ENCODE peak calls at places on chromosomes 1 and 21, in four cellular contexts. K is astrocyte, Z is cardiac muscle cell, E is colonic mucosa. W is an unnamed sample.

GRCh38 chr1:74842726-74843125 is 109.8 kb downstream of the TYW3 start:
- DNase-seq in K (no peak), E (no peak), Z (no peak), W (no peak)

GRCh38 chr1:229028987-229029550 is 241.8 kb upstream of the RAB4A start:
- DNase-seq in Z (no peak), K (no peak), E (no peak), W (no peak)

GRCh38 chr1:12052008-12052573 is 11.0 kb upstream of the TNFRSF8 start:
- DNase-seq in E (peak; percentile 29), Z (no peak), K (peak; percentile 74), W (peak; percentile 73)

GRCh38 chr1:173268261-173268660 is 61.1 kb upstream of the TNFSF4 start:
- DNase-seq in E (no peak), Z (no peak), K (no peak), W (no peak)

GRCh38 chr1:5751171-5751556 is 241.1 kb downstream of the NPHP4 start:
- DNase-seq in E (no peak), K (no peak), Z (no peak), W (no peak)

GRCh38 chr1:47703161-47703825 is 265.4 kb downstream of the FOXD2 start:
- DNase-seq in Z (no peak), K (no peak), E (no peak), W (no peak)

GRCh38 chr1:192140382-192140781 is 17.9 kb upstream of the RGS18 start:
- DNase-seq in K (no peak), Z (no peak), E (no peak), W (no peak)

GRCh38 chr1:67611841-67612240 is 73.2 kb upstream of the GADD45A start:
- DNase-seq in Z (no peak), E (no peak), K (no peak), W (no peak)

GRCh38 chr1:243944429-243945160 is 94.6 kb upstream of the AKT3 start:
- DNase-seq in E (no peak), Z (peak; percentile 75), K (peak; percentile 5), W (peak; percentile 22)

GRCh38 chr1:244111008-244111407 is 59.9 kb downstream of the ZBTB18 start:
- DNase-seq in Z (no peak), E (no peak), K (no peak), W (no peak)

GRCh38 chr21:20856926-20857325 is 141.3 kb upstream of the NCAM2 start:
- DNase-seq in Z (no peak), E (no peak), K (no peak), W (no peak)

GRCh38 chr21:41361786-41362604 is at the start of gene MX2:
- DNase-seq in K (peak; percentile 86), E (peak; percentile 61), Z (no peak), W (peak; percentile 40)

GRCh38 chr1:214568328-214568727 is 16.9 kb upstream of the PTPN14 start:
- DNase-seq in K (no peak), Z (no peak), E (no peak), W (no peak)

GRCh38 chr1:112673589-112674439 is 645 bp upstream of the MOV10 start:
- DNase-seq in K (peak; percentile 53), E (no peak), Z (peak; percentile 38), W (peak; percentile 66)

GRCh38 chr1:42319871-42320484 is 15.1 kb downstream of the FOXJ3 start:
- DNase-seq in E (peak; percentile 60), Z (no peak), K (no peak), W (no peak)

GRCh38 chr1:245692318-245692717 is 537.5 kb downstream of the KIF26B start:
- DNase-seq in K (no peak), E (no peak), Z (no peak), W (no peak)

GRCh38 chr21:35257413-35257812 is 208.3 kb upstream of the RUNX1 start:
- DNase-seq in K (peak; percentile 93), Z (no peak), E (peak; percentile 51), W (peak; percentile 96)

GRCh38 chr1:157312270-157312812 is 174.1 kb upstream of the ETV3 start:
- DNase-seq in K (no peak), Z (no peak), E (no peak), W (peak; percentile 18)

GRCh38 chr1:224116131-224116530 is 2.2 kb downstream of the FBXO28 start:
- DNase-seq in Z (peak; percentile 49), E (no peak), K (peak; percentile 51), W (no peak)

GRCh38 chr1:211975152-211975941 is 60.0 kb downstream of the INTS7 start:
- DNase-seq in E (no peak), Z (no peak), K (no peak), W (no peak)

GRCh38 chr1:208189183-208189582 is 55.0 kb downstream of the PLXNA2 start:
- DNase-seq in K (no peak), E (no peak), Z (no peak), W (no peak)

GRCh38 chr1:172255223-172255560 is 165.3 kb upstream of the C1orf105 start:
- DNase-seq in Z (no peak), E (no peak), K (no peak), W (no peak)

GRCh38 chr1:215273838-215274516 is 191.4 kb downstream of the KCNK2 start:
- DNase-seq in E (no peak), K (peak; percentile 95), Z (no peak), W (peak; percentile 11)

GRCh38 chr21:42321231-42321630 is 6.0 kb upstream of the TFF3 start:
- DNase-seq in K (no peak), Z (no peak), E (no peak), W (no peak)

GRCh38 chr1:221263831-221264767 is 384.9 kb downstream of the HLX start:
- DNase-seq in K (peak; percentile 75), E (peak; percentile 34), Z (peak; percentile 69), W (peak; percentile 78)

GRCh38 chr1:14897080-14897449 is 256.5 kb upstream of the TMEM51 start:
- DNase-seq in Z (no peak), E (no peak), K (no peak), W (no peak)

GRCh38 chr1:37705399-37705798 is 13.1 kb downstream of the CDCA8 start:
- DNase-seq in K (no peak), Z (no peak), E (no peak), W (no peak)

GRCh38 chr1:237794071-237794470 is 96.7 kb downstream of the ZP4 start:
- DNase-seq in K (peak; percentile 3), Z (no peak), E (no peak), W (no peak)

GRCh38 chr1:185568155-185569123 is 165.8 kb upstream of the HMCN1 start:
- DNase-seq in K (no peak), E (no peak), Z (no peak), W (no peak)

GRCh38 chr1:87127131-87127530 is 201.5 kb upstream of the LMO4 start:
- DNase-seq in Z (no peak), K (no peak), E (no peak), W (no peak)

GRCh38 chr1:54567961-54568360 is 19.9 kb downstream of the ACOT11 start:
- DNase-seq in E (no peak), Z (no peak), K (no peak), W (no peak)

GRCh38 chr1:54565113-54565501 is 17.1 kb downstream of the ACOT11 start:
- DNase-seq in K (no peak), Z (no peak), E (peak; percentile 65), W (no peak)

GRCh38 chr1:54566438-54567141 is 18.6 kb downstream of the ACOT11 start:
- DNase-seq in Z (no peak), K (no peak), E (no peak), W (no peak)

GRCh38 chr1:54559771-54560231 is 11.8 kb downstream of the ACOT11 start:
- DNase-seq in K (no peak), E (no peak), Z (no peak), W (no peak)

DNA sequence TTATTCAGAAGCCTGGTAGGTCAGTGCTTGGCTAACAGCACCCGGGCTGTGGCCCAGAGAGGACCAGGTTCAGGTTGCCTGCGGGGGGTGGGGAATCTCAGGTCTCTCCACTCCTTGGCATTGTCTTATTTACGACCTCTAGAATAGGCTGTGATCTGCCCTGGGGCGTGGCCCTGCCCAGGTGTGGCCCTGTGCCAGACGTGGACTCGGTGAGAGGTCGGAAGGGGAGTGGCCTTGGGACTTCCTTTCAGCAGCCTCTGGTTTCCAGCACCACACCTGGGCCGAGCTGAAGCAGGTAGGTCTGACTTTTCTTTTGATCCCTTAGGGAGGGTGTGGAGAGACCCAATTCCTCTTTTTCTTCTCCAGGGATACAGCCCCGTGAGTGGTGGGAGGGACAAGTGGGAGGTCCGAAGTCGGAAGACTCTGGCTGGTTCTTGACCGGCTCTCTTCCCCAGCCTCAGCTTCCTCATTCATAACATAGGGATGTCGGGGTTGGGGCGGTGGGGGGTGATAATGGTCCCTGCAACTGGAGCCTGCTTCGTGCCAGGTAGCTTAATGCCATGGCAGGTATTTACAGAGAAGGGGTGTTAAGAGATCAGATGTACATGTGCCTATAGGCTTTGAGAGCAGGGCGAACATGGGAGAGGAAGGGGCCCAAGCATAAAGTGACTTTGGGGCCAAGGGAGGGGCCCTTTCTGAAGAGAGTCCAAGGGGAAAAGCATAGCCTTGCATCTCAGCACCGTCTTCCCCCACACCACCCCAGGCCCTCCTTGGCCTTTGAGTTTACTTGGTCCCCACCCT is 16.5 kb downstream of the ACOT11 start:
- DNase-seq in E (peak; percentile 97), Z (no peak), K (no peak), W (no peak)
- H3K27ac ChIP-seq in E (peak overlapping the region; percentile 63), Z (no peak overlapping the region), K (no peak overlapping the region), W (no peak overlapping the region)

GRCh38 chr1:89855413-89856123 is 34.7 kb downstream of the LRRC8D start:
- DNase-seq in Z (no peak), K (peak; percentile 73), E (no peak), W (no peak)
- H3K4me3 ChIP-seq in Z (no peak overlapping the region), K (no peak overlapping the region), E (no peak overlapping the region), W (no peak overlapping the region)

GRCh38 chr1:153342178-153342577 is 6.5 kb downstream of the PGLYRP4 start:
- DNase-seq in K (no peak), E (no peak), Z (no peak), W (no peak)
- TF ChIP-seq CTCF in K (no peak), E (no peak), Z (no peak), W (no peak)

GRCh38 chr1:1063261-1063944 is 10.7 kb downstream of the RNF223 start:
- DNase-seq in K (no peak), E (no peak), Z (no peak), W (no peak)

GRCh38 chr1:1065265-1065939 is 8.7 kb downstream of the RNF223 start:
- DNase-seq in E (no peak), Z (no peak), K (no peak), W (no peak)

GRCh38 chr1:1062364-1063163 is 11.5 kb downstream of the RNF223 start:
- DNase-seq in Z (no peak), E (no peak), K (no peak), W (no peak)

GRCh38 chr1:1061682-1062363 is 12.3 kb downstream of the RNF223 start:
- DNase-seq in K (no peak), E (no peak), Z (no peak), W (no peak)

DNA sequence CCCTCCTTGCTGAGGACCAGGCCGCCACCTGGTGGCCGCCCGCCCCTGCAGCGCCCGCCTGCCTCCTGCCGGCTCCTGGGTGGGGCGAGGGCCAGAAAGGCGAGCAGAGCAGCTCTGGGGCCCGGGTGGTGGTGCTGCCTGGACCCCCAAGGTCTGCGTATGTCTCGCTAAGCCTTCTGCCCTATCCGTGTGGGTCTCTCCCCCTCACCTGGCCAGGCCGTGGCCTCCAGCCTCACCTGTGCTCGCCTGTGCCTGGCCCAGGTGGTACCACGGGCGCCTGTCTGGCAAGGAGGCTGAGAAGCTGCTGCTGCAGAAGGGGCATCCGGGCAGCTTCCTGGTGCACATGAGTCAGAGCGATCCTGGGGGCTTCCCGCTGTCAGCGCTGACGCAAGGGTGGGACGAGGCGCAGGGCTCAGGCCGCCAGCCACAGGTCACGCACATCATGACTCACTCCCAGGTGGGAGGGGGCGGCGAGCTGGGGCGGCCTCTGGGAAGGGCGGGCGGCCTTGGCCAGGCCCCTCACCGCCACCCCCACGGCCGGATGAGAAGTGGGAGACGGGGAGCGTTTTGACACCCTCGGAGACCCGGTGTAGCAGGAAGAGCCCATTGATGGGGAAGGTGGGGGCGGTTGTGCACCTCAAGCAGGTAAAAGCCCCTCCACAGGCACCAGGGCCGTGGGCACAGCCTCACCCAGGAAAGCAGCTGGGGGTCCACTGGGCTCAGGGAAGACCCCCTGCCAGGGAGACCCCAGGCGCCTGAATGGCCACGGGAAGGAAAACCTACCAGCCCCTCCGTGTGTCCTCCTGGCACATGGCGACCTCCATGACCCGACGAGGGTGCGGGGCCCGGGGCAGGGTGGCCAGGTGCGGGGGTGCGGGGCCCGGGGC is 9.9 kb downstream of the RNF223 start:
- DNase-seq in K (peak; percentile 80), E (peak; percentile 73), Z (peak; percentile 71), W (peak; percentile 87)
- H3K27ac ChIP-seq in K (peak overlapping the region; percentile 75), E (no peak overlapping the region), Z (no peak overlapping the region), W (peak overlapping the region; percentile 65)